ENCODE peak calls at places on chromosomes 4 and X, in five cellular contexts. V is colonic mucosa, H is fibroblast of lung, I is non-pigmented ciliary epithelial cell, A is HS-5. W is an unnamed sample.
A peak's percentile ranks its signal among the peaks of the same experiment; 100 is the strongest.

GRCh38 chr4:172830295-172830764 is 338.3 kb upstream of the GALNT7 start:
- DNase-seq in V (no peak), H (no peak), I (no peak), A (no peak), W (peak; percentile 19)

GRCh38 chrX:40394302-40394701 is 186.5 kb upstream of the ATP6AP2 start:
- DNase-seq in V (no peak), H (no peak), I (no peak), A (no peak), W (no peak)

GRCh38 chr4:169201144-169202124 is 69.3 kb downstream of the SH3RF1 start:
- DNase-seq in V (no peak), H (no peak), I (no peak), A (no peak), W (peak; percentile 25)

GRCh38 chrX:97367149-97367548 is 483.4 kb downstream of the RPA4 start:
- DNase-seq in V (no peak), H (peak; percentile 42), I (no peak), A (peak; percentile 6), W (peak; percentile 24)

GRCh38 chr4:14863420-14864364 is 138.6 kb upstream of the CPEB2 start:
- DNase-seq in V (no peak), H (no peak), I (no peak), A (no peak), W (no peak)

GRCh38 chr4:914531-914930 is 17.6 kb downstream of the GAK start:
- DNase-seq in V (no peak), H (no peak), I (no peak), A (no peak), W (no peak)

GRCh38 chr4:2798399-2799301 is 5.8 kb downstream of the SH3BP2 start:
- DNase-seq in V (peak; percentile 85), H (no peak), I (no peak), A (no peak), W (no peak)

GRCh38 chr4:171582961-171583581 is 230.1 kb upstream of the GALNTL6 start:
- DNase-seq in V (no peak), H (no peak), I (no peak), A (no peak), W (no peak)

W was measured in AG08395.